ENCODE peak calls at places on chromosomes 5 and 9, in four cellular contexts. M is dorsolateral prefrontal cortex, W is endothelial cell of umbilical vein, S is GM03348. X is an unnamed sample.

GRCh38 chr5:138065102-138065501 is 18.7 kb upstream of the WNT8A start:
- DNase-seq in M (no peak), W (no peak), S (no peak), X (peak; percentile 27)

GRCh38 chr5:139481122-139481533 is 1.4 kb downstream of the STING1 start:
- DNase-seq in M (no peak), W (peak; percentile 10), S (peak; percentile 68), X (peak; percentile 74)

GRCh38 chr5:179171251-179171815 is 111.2 kb downstream of the ZNF354C start:
- DNase-seq in M (no peak), W (no peak), S (no peak), X (no peak)

GRCh38 chr5:2038337-2039179 is 155.8 kb upstream of the IRX4 start:
- DNase-seq in M (peak; percentile 47), W (peak; percentile 40), S (peak; percentile 93), X (peak; percentile 73)

GRCh38 chr5:133612021-133612860 is at the start of gene FSTL4:
- DNase-seq in M (no peak), W (no peak), S (no peak), X (peak; percentile 5)

GRCh38 chr9:133726401-133727276 is 11.5 kb downstream of the SARDH start:
- DNase-seq in M (peak; percentile 65), W (peak; percentile 24), S (peak; percentile 68), X (peak; percentile 30)

GRCh38 chr9:133634024-133634691 is 2.0 kb upstream of the DBH start:
- DNase-seq in M (no peak), W (no peak), S (no peak), X (no peak)

GRCh38 chr9:21672762-21673161 is 129.7 kb upstream of the MTAP start:
- DNase-seq in M (no peak), W (no peak), S (no peak), X (no peak)

GRCh38 chr9:3929345-3930150 is 370.3 kb downstream of the GLIS3 start:
- DNase-seq in M (no peak), W (no peak), S (no peak), X (no peak)

GRCh38 chr5:142544946-142545652 is 140.8 kb downstream of the FGF1 start:
- DNase-seq in M (no peak), W (no peak), S (peak; percentile 29), X (no peak)

GRCh38 chr5:77337716-77338115 is 127.2 kb downstream of the PDE8B start:
- DNase-seq in M (no peak), W (no peak), S (no peak), X (no peak)

GRCh38 chr9:132370592-132370991 is 15.8 kb upstream of the SETX start:
- DNase-seq in M (no peak), W (no peak), S (no peak), X (no peak)

GRCh38 chr5:76175051-76175666 is 92.0 kb downstream of the SV2C start:
- DNase-seq in M (peak; percentile 31), W (peak; percentile 68), S (peak; percentile 71), X (peak; percentile 58)

GRCh38 chr5:122183098-122183794 is 53.9 kb downstream of the ZNF474 start:
- DNase-seq in M (peak; percentile 49), W (peak; percentile 50), S (peak; percentile 62), X (no peak)

GRCh38 chr5:111143910-111144309 is 51.8 kb downstream of the WDR36 start:
- DNase-seq in M (no peak), W (no peak), S (peak; percentile 92), X (no peak)

GRCh38 chr9:19185191-19185590 is 45.3 kb upstream of the DENND4C start:
- DNase-seq in M (no peak), W (no peak), S (no peak), X (no peak)

GRCh38 chr5:143413964-143414669 is 10.6 kb upstream of the NR3C1 start:
- DNase-seq in M (no peak), W (no peak), S (no peak), X (no peak)

GRCh38 chr9:133141833-133142594 is 21.0 kb upstream of the RALGDS start:
- DNase-seq in M (no peak), W (no peak), S (no peak), X (no peak)

GRCh38 chr5:136811551-136811950 is 446.2 kb upstream of the TRPC7 start:
- DNase-seq in M (no peak), W (peak; percentile 45), S (peak; percentile 80), X (no peak)

GRCh38 chr9:81032831-81033230 is 656.5 kb downstream of the TLE1 start:
- DNase-seq in M (no peak), W (no peak), S (no peak), X (no peak)

GRCh38 chr9:136244116-136244775 is 1.4 kb downstream of the QSOX2 start:
- DNase-seq in M (no peak), W (no peak), S (no peak), X (peak; percentile 56)

GRCh38 chr5:526456-527088 is 2.3 kb upstream of the SLC9A3 start:
- DNase-seq in M (no peak), W (no peak), S (no peak), X (no peak)

GRCh38 chr9:120841930-120842684 is 615 bp downstream of the PSMD5 start:
- DNase-seq in M (no peak), W (no peak), S (peak; percentile 41), X (peak; percentile 61)

GRCh38 chr5:57576317-57576716 is 93.7 kb upstream of the ACTBL2 start:
- DNase-seq in M (no peak), W (no peak), S (no peak), X (no peak)

GRCh38 chr9:34158362-34158869 is 20.4 kb upstream of the UBAP1 start:
- DNase-seq in M (no peak), W (no peak), S (no peak), X (peak; percentile 85)

GRCh38 chr9:89524888-89525385 is 27.0 kb upstream of the SEMA4D start:
- DNase-seq in M (no peak), W (no peak), S (no peak), X (no peak)

GRCh38 chr5:149486726-149487635 is 64.3 kb downstream of the CSNK1A1 start:
- DNase-seq in M (no peak), W (peak; percentile 44), S (peak; percentile 48), X (no peak)